ENCODE peak calls at places on chromosomes 11 and 22, in eight cellular contexts. W, U, T, B, X, H, J and S are unnamed samples. For H3K27me3, the result is how much of the 10 kb centered on the place peaks cover.

GRCh38 chr22:49724893-49725489 is 102.7 kb downstream of the BRD1 start:
- DNase-seq in W (peak), U (no peak), T (no peak), B (peak), X (peak), H (no peak), J (peak), S (no peak)

GRCh38 chr22:35070451-35071093 is 4.6 kb downstream of the ISX start:
- DNase-seq in W (no peak), U (no peak), T (peak), B (no peak), X (no peak), H (no peak), J (no peak), S (no peak)

GRCh38 chr11:65041206-65042035 is at the start of gene SAC3D1:
- DNase-seq in W (no peak), U (no peak), T (peak), B (no peak), X (peak), H (peak), J (peak), S (peak)

GRCh38 chr22:49967333-49968241 is 7.0 kb downstream of the PIM3 start:
- DNase-seq in W (peak), U (peak), T (no peak), B (peak), X (peak), H (no peak), J (no peak), S (no peak)

GRCh38 chr22:20741634-20742581 is 32.0 kb upstream of the SERPIND1 start:
- DNase-seq in W (no peak), U (no peak), T (no peak), B (no peak), X (no peak), H (no peak), J (peak), S (no peak)

GRCh38 chr11:112172362-112172994 is 2.8 kb upstream of the BCO2 start:
- DNase-seq in W (no peak), U (no peak), T (no peak), B (no peak), X (no peak), H (peak), J (no peak), S (no peak)

GRCh38 chr11:40986320-40986719 is 473.1 kb downstream of the LRRC4C start:
- DNase-seq in W (no peak), U (no peak), T (no peak), B (no peak), X (no peak), H (no peak), J (no peak), S (no peak)

GRCh38 chr11:65699306-65699705 is 12.7 kb upstream of the KAT5 start:
- DNase-seq in W (no peak), U (no peak), T (no peak), B (no peak), X (no peak), H (no peak), J (no peak), S (no peak)

GRCh38 chr11:111162306-111162705 is 83.2 kb upstream of the POU2AF2 start:
- DNase-seq in W (no peak), U (no peak), T (no peak), B (no peak), X (no peak), H (peak), J (no peak), S (no peak)

GRCh38 chr11:504053-504993 is 2.7 kb downstream of the RNH1 start:
- DNase-seq in W (no peak), U (peak), T (no peak), B (peak), X (no peak), H (no peak), J (no peak), S (no peak)

GRCh38 chr11:1006762-1007161 is 29.8 kb downstream of the MUC6 start:
- DNase-seq in W (no peak), U (no peak), T (no peak), B (peak), X (no peak), H (no peak), J (no peak), S (no peak)

GRCh38 chr22:49023879-49024774 is 803.5 kb downstream of the BRD1 start:
- DNase-seq in W (peak), U (no peak), T (no peak), B (no peak), X (peak), H (no peak), J (no peak), S (no peak)

GRCh38 chr22:21866821-21867527 is 471 bp downstream of the MAPK1 start:
- DNase-seq in W (no peak), U (no peak), T (no peak), B (no peak), X (no peak), H (no peak), J (no peak), S (no peak)

DNA sequence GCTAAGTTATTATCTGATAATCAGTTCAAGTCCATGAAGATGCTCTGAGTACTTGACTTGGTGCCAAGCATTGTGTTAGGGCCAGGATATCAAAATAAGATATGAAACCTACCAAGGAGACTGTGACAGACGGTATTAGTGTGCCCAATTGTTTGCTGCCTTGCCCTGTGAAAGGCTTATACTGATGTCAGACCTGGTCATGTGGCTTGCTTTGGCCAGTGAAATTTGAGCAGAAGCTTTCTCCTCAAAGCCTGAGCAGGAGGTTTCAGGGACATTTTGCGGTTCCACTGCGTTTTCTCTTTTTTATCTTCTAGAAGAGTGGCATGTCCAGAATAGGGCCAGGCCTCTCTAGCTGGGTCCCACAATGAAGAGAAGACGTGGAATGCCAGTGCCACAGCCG is 15.8 kb upstream of the PKNOX2 start:
- DNase-seq in W (no peak), U (no peak), T (no peak), B (no peak), X (no peak), H (no peak), J (no peak), S (no peak)
- H3K27me3 ChIP-seq in W (under half), U (under half), T (under half), B (under half), X (under half), H (under half), J (under half), S (under half)

DNA sequence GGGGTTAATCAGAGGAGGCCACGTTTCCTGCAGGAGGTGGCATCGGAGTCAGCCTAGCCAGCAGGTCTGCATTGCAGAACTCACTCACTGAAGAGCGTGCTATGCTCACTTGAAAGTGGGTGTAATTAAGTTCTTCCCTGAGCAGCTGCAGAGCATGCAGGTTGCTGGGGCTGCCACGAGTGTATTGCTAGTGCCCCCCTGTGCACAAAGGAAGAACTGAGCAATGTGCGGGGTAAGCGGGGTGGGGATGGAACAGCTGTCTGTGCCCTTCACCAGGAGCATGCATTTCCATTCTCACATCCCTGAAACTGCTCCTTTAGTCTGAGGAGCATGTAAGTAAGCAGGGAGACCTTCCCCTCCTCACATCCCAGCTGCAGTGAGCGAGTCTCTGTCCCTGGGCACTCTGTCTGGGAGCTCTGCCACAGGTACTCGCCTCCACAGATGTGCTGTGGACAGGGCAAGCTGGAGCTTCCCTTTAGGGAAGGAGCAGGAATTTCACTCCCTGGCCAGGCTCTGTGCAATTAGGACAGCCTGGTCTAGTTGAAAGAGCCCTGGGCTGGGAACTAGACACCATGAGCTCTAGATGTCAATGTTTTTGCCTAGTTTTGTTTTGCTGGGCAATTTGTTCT is 1031.8 kb downstream of the NTM start:
- DNase-seq in W (no peak), U (no peak), T (no peak), B (no peak), X (no peak), H (no peak), J (no peak), S (peak)
- TF ChIP-seq CTCF in W (no peak), U (no peak), T (peak), B (no peak), X (no peak), H (peak), J (no peak), S (peak)

DNA sequence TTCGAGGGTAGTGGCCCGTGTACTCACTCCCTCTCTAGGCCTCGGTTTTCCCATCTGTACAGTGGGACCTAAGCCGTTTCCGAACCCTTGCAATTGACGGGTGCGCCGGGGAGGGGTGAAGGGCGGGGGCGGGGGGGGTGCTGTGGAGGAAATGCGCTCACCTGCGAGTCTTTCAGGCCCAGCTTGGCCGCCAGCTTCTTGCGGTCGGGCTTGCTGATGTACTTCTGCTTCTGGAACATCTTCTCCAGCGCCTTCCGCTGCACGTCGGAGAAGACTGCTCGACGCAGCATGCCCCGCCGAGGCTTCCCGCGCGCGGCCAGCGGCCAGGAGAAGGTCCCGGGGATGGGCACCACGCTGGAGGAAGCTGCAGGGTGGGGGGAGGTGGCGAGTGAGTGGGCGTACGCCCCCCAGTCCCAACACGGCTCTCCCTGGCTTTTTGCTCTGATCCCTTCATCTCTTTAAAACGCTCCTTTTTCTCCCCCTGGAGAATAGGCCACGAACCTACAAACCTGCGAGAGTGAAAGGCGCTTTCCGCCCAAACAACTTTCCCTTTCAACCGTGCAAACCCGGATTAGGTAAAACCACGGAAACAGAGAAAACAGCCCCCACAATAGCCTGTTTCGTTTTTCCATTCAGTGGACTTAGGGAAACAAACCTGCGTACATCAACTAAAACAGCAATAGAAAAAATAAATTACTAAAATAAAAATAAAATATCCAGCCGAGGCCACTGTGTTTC is 3.2 kb downstream of the DBX1 start:
- DNase-seq in W (peak), U (no peak), T (no peak), B (no peak), X (no peak), H (no peak), J (no peak), S (no peak)
- H3K27me3 ChIP-seq in W (under half), U (under half), T (half or more), B (under half), X (under half), H (under half), J (under half), S (half or more)

GRCh38 chr11:36583667-36584066 is 10.6 kb upstream of the IFTAP start:
- DNase-seq in W (no peak), U (no peak), T (no peak), B (no peak), X (no peak), H (no peak), J (no peak), S (no peak)
- TF ChIP-seq CTCF in W (no peak), U (no peak), T (no peak), B (no peak), X (no peak), H (no peak), J (peak), S (no peak)

GRCh38 chr11:33375236-33375635 is 118.1 kb downstream of the HIPK3 start:
- DNase-seq in W (no peak), U (no peak), T (no peak), B (no peak), X (no peak), H (peak), J (no peak), S (no peak)
- H3K27me3 ChIP-seq in W (under half), U (under half), T (under half), B (under half), X (under half), H (under half), J (under half), S (under half)

GRCh38 chr11:69588270-69588669 is 52.7 kb upstream of the CCND1 start:
- DNase-seq in W (no peak), U (no peak), T (peak), B (no peak), X (no peak), H (no peak), J (peak), S (no peak)
- TF ChIP-seq CTCF in W (no peak), U (no peak), T (no peak), B (no peak), X (no peak), H (no peak), J (peak), S (peak)

GRCh38 chr11:62994775-62995174 is 10.0 kb upstream of the SLC22A6 start:
- DNase-seq in W (no peak), U (no peak), T (no peak), B (no peak), X (no peak), H (no peak), J (no peak), S (no peak)
- H3K27me3 ChIP-seq in W (under half), U (under half), T (under half), B (under half), X (under half), H (half or more), J (under half), S (under half)